ENCODE peak calls at places on chromosomes 16 and 17, in six cellular contexts. X is substantia nigra, Y is AG04450, Q is amygdala, K is T-helper 1 cell, P is Right ventricle myocardium superior. B is an unnamed sample.

GRCh38 chr17:2335726-2336214 is 487 bp downstream of the TSR1 start:
- DNase-seq in Y (no peak), Q (no peak), K (no peak), X (no peak), P (peak), B (no peak)

GRCh38 chr17:68184141-68184571 is 63.7 kb upstream of the AMZ2 start:
- DNase-seq in Y (no peak), P (no peak), K (no peak), X (no peak), Q (no peak), B (no peak)

GRCh38 chr17:9676742-9677387 is 31.5 kb downstream of the USP43 start:
- DNase-seq in Q (no peak), X (no peak), K (no peak), P (no peak), Y (no peak), B (no peak)

GRCh38 chr17:18981642-18982424 is 22.7 kb downstream of the FAM83G start:
- DNase-seq in K (no peak), Q (no peak), Y (no peak), P (no peak), X (no peak), B (no peak)

GRCh38 chr17:68381076-68381900 is 76.0 kb downstream of the WIPI1 start:
- DNase-seq in Y (peak), K (no peak), P (no peak), Q (no peak), X (no peak), B (no peak)

GRCh38 chr16:46830417-46830901 is 521 bp downstream of the C16orf87 start:
- DNase-seq in P (peak), Q (no peak), X (no peak), K (peak), Y (no peak), B (no peak)

GRCh38 chr16:2912330-2913199 is 834 bp downstream of the FLYWCH1 start:
- DNase-seq in Y (peak), K (peak), Q (no peak), X (peak), P (no peak), B (peak)

GRCh38 chr17:49851387-49852291 is 3.8 kb upstream of the TAC4 start:
- DNase-seq in Y (peak), X (peak), Q (peak), K (peak), P (peak), B (peak)

GRCh38 chr17:6496636-6497441 is 52.6 kb downstream of the PIMREG start:
- DNase-seq in Q (no peak), P (no peak), X (no peak), Y (no peak), K (no peak), B (no peak)

GRCh38 chr17:9108166-9108565 is 86.9 kb downstream of the NTN1 start:
- DNase-seq in Q (no peak), X (no peak), P (no peak), Y (no peak), K (no peak), B (no peak)

GRCh38 chr17:2050246-2050866 is 4.5 kb upstream of the HIC1 start:
- DNase-seq in P (peak), Q (peak), X (peak), K (peak), Y (no peak), B (peak)

GRCh38 chr16:86033016-86033474 is 134.1 kb downstream of the IRF8 start:
- DNase-seq in Q (peak), Y (no peak), P (no peak), K (no peak), X (peak), B (no peak)

GRCh38 chr17:31394544-31394943 is 3.1 kb downstream of the RAB11FIP4 start:
- DNase-seq in P (peak), Q (peak), K (no peak), Y (peak), X (peak), B (peak)

GRCh38 chr16:17556276-17557052 is 85.7 kb upstream of the XYLT1 start:
- DNase-seq in X (no peak), Y (no peak), Q (no peak), P (no peak), K (no peak), B (no peak)

GRCh38 chr17:59190806-59191205 is 19.0 kb upstream of the SMG8 start:
- DNase-seq in Q (no peak), P (no peak), Y (no peak), K (no peak), X (no peak), B (no peak)

B was measured in stimulated activated naive CD4-positive, alpha-beta T cell.